ENCODE peak calls at places on chromosome 13, in four cellular contexts. One of them, this sample, is unnamed.

GRCh38 chr13:20182231-20182846 is 10.4 kb downstream of the GJB2 start:
- DNase-seq in stimulated activated CD4-positive, alpha-beta T cell treated with anti-CD3 and anti-CD28 coated beads, TNF-alpha, amount 100 ng/mL, for 24 hours: no peak
- DNase-seq in left colon: no peak
- DNase-seq in Right ventricle myocardium superior: no peak
- DNase-seq in this sample: no peak

GRCh38 chr13:46666727-46667456 is 113.9 kb downstream of the LRCH1 start:
- DNase-seq in Right ventricle myocardium superior: no peak
- DNase-seq in stimulated activated CD4-positive, alpha-beta T cell treated with anti-CD3 and anti-CD28 coated beads, TNF-alpha, amount 100 ng/mL, for 24 hours: no peak
- DNase-seq in left colon: no peak
- DNase-seq in this sample: no peak

GRCh38 chr13:86881390-86881789 is 789.8 kb upstream of the SLITRK5 start:
- DNase-seq in left colon: no peak
- DNase-seq in Right ventricle myocardium superior: no peak
- DNase-seq in stimulated activated CD4-positive, alpha-beta T cell treated with anti-CD3 and anti-CD28 coated beads, TNF-alpha, amount 100 ng/mL, for 24 hours: no peak
- DNase-seq in this sample: no peak

GRCh38 chr13:48258002-48258401 is 25.0 kb downstream of the ITM2B start:
- DNase-seq in Right ventricle myocardium superior: no peak
- DNase-seq in left colon: no peak
- DNase-seq in stimulated activated CD4-positive, alpha-beta T cell treated with anti-CD3 and anti-CD28 coated beads, TNF-alpha, amount 100 ng/mL, for 24 hours: no peak
- DNase-seq in this sample: no peak

GRCh38 chr13:27419333-27419732 is 5.1 kb upstream of the GTF3A start:
- DNase-seq in Right ventricle myocardium superior: no peak
- DNase-seq in stimulated activated CD4-positive, alpha-beta T cell treated with anti-CD3 and anti-CD28 coated beads, TNF-alpha, amount 100 ng/mL, for 24 hours: no peak
- DNase-seq in left colon: no peak
- DNase-seq in this sample: no peak

GRCh38 chr13:26412961-26413716 is 144.3 kb upstream of the WASF3 start:
- DNase-seq in stimulated activated CD4-positive, alpha-beta T cell treated with anti-CD3 and anti-CD28 coated beads, TNF-alpha, amount 100 ng/mL, for 24 hours: no peak
- DNase-seq in left colon: no peak
- DNase-seq in Right ventricle myocardium superior: no peak
- DNase-seq in this sample: no peak

GRCh38 chr13:64453831-64454230 is 2776.3 kb downstream of the PCDH9 start:
- DNase-seq in stimulated activated CD4-positive, alpha-beta T cell treated with anti-CD3 and anti-CD28 coated beads, TNF-alpha, amount 100 ng/mL, for 24 hours: no peak
- DNase-seq in Right ventricle myocardium superior: no peak
- DNase-seq in left colon: no peak
- DNase-seq in this sample: no peak

GRCh38 chr13:27117158-27117557 is 54.5 kb downstream of the USP12 start:
- DNase-seq in Right ventricle myocardium superior: no peak
- DNase-seq in left colon: no peak
- DNase-seq in stimulated activated CD4-positive, alpha-beta T cell treated with anti-CD3 and anti-CD28 coated beads, TNF-alpha, amount 100 ng/mL, for 24 hours: no peak
- DNase-seq in this sample: no peak

GRCh38 chr13:21641629-21642028 is 29.2 kb upstream of the FGF9 start:
- DNase-seq in stimulated activated CD4-positive, alpha-beta T cell treated with anti-CD3 and anti-CD28 coated beads, TNF-alpha, amount 100 ng/mL, for 24 hours: no peak
- DNase-seq in left colon: no peak
- DNase-seq in Right ventricle myocardium superior: no peak
- DNase-seq in this sample: no peak

GRCh38 chr13:112898786-112899617 is 70.0 kb upstream of the MCF2L start:
- DNase-seq in stimulated activated CD4-positive, alpha-beta T cell treated with anti-CD3 and anti-CD28 coated beads, TNF-alpha, amount 100 ng/mL, for 24 hours: no peak
- DNase-seq in Right ventricle myocardium superior: no peak
- DNase-seq in left colon: peak
- DNase-seq in this sample: no peak

GRCh38 chr13:109787135-109787954 is 962 bp upstream of the IRS2 start:
- DNase-seq in left colon: no peak
- DNase-seq in stimulated activated CD4-positive, alpha-beta T cell treated with anti-CD3 and anti-CD28 coated beads, TNF-alpha, amount 100 ng/mL, for 24 hours: no peak
- DNase-seq in Right ventricle myocardium superior: peak
- DNase-seq in this sample: no peak

GRCh38 chr13:112012004-112012704 is 54.8 kb upstream of the SOX1 start:
- DNase-seq in left colon: no peak
- DNase-seq in stimulated activated CD4-positive, alpha-beta T cell treated with anti-CD3 and anti-CD28 coated beads, TNF-alpha, amount 100 ng/mL, for 24 hours: no peak
- DNase-seq in Right ventricle myocardium superior: no peak
- DNase-seq in this sample: peak

GRCh38 chr13:105196052-105196451 is 1339.4 kb downstream of the EFNB2 start:
- DNase-seq in Right ventricle myocardium superior: no peak
- DNase-seq in left colon: no peak
- DNase-seq in stimulated activated CD4-positive, alpha-beta T cell treated with anti-CD3 and anti-CD28 coated beads, TNF-alpha, amount 100 ng/mL, for 24 hours: no peak
- DNase-seq in this sample: no peak

GRCh38 chr13:30585748-30586262 is 31.9 kb upstream of the USPL1 start:
- DNase-seq in left colon: no peak
- DNase-seq in stimulated activated CD4-positive, alpha-beta T cell treated with anti-CD3 and anti-CD28 coated beads, TNF-alpha, amount 100 ng/mL, for 24 hours: no peak
- DNase-seq in Right ventricle myocardium superior: no peak
- DNase-seq in this sample: no peak

This sample was measured in prostate gland.